ENCODE peak calls at places on chromosomes 6 and 20, in five cellular contexts. V, Y, O, R and A are unnamed samples.

GRCh38 chr20:34222208-34222607 is 19.0 kb upstream of the ASIP start:
- DNase-seq in V (peak; percentile 98), Y (no peak), O (no peak), R (no peak), A (no peak)

GRCh38 chr6:52407467-52407866 is 12.7 kb upstream of the EFHC1 start:
- DNase-seq in V (peak; percentile 61), Y (no peak), O (no peak), R (no peak), A (no peak)

GRCh38 chr6:31559958-31560696 is 12.0 kb upstream of the LTA start:
- DNase-seq in V (peak; percentile 52), Y (no peak), O (no peak), R (no peak), A (peak; percentile 76)

GRCh38 chr6:14542670-14543366 is 425.2 kb downstream of the CD83 start:
- DNase-seq in V (peak; percentile 96), Y (no peak), O (no peak), R (no peak), A (no peak)

GRCh38 chr20:13681248-13682125 is 42.8 kb upstream of the TASP1 start:
- DNase-seq in V (no peak), Y (no peak), O (no peak), R (no peak), A (no peak)

GRCh38 chr6:141035312-141036058 is 1097.2 kb upstream of the GJE1 start:
- DNase-seq in V (no peak), Y (no peak), O (no peak), R (no peak), A (no peak)

GRCh38 chr6:45665859-45666258 is 288.1 kb upstream of the SUPT3H start:
- DNase-seq in V (no peak), Y (no peak), O (no peak), R (no peak), A (no peak)

GRCh38 chr6:107495196-107495643 is 5.3 kb downstream of the SOBP start:
- DNase-seq in V (peak; percentile 78), Y (no peak), O (no peak), R (no peak), A (peak; percentile 40)

GRCh38 chr6:42726485-42727083 is 4.2 kb upstream of the PRPH2 start:
- DNase-seq in V (peak; percentile 91), Y (peak; percentile 75), O (peak; percentile 20), R (peak; percentile 81), A (peak; percentile 93)

GRCh38 chr6:73746776-73747175 is 50.8 kb downstream of the CD109 start:
- DNase-seq in V (peak; percentile 52), Y (no peak), O (no peak), R (no peak), A (no peak)

GRCh38 chr20:59403261-59403961 is 103.0 kb downstream of the EDN3 start:
- DNase-seq in V (no peak), Y (peak; percentile 72), O (no peak), R (peak; percentile 53), A (peak; percentile 73)

GRCh38 chr6:170257376-170257775 is 33.5 kb downstream of the DLL1 start:
- DNase-seq in V (no peak), Y (peak; percentile 38), O (no peak), R (no peak), A (no peak)

GRCh38 chr20:17023811-17024210 is 203.0 kb upstream of the PCSK2 start:
- DNase-seq in V (peak; percentile 28), Y (no peak), O (no peak), R (no peak), A (no peak)

GRCh38 chr20:17525650-17526049 is 5.5 kb downstream of the BFSP1 start:
- DNase-seq in V (no peak), Y (no peak), O (no peak), R (peak; percentile 32), A (no peak)

GRCh38 chr6:47146426-47147174 is 104.5 kb upstream of the ADGRF1 start:
- DNase-seq in V (peak; percentile 43), Y (no peak), O (no peak), R (no peak), A (no peak)

GRCh38 chr20:51447097-51447764 is 95.3 kb downstream of the NFATC2 start:
- DNase-seq in V (peak; percentile 98), Y (peak; percentile 85), O (no peak), R (no peak), A (no peak)

GRCh38 chr6:89984926-89985743 is 90.9 kb downstream of the GJA10 start:
- DNase-seq in V (peak; percentile 76), Y (peak; percentile 66), O (no peak), R (no peak), A (peak; percentile 41)

GRCh38 chr6:160767019-160767646 is 65.1 kb downstream of the PLG start:
- DNase-seq in V (no peak), Y (peak; percentile 67), O (no peak), R (peak; percentile 74), A (peak; percentile 70)

GRCh38 chr6:15232836-15233510 is 12.9 kb upstream of the JARID2 start:
- DNase-seq in V (no peak), Y (no peak), O (no peak), R (no peak), A (no peak)

GRCh38 chr20:12354725-12355124 is 437.0 kb downstream of the BTBD3 start:
- DNase-seq in V (no peak), Y (no peak), O (no peak), R (no peak), A (no peak)

GRCh38 chr6:25017486-25017885 is 81.7 kb upstream of the RIPOR2 start:
- DNase-seq in V (no peak), Y (no peak), O (no peak), R (no peak), A (no peak)

GRCh38 chr6:56076033-56076432 is 171.3 kb downstream of the COL21A1 start:
- DNase-seq in V (no peak), Y (no peak), O (no peak), R (no peak), A (no peak)

GRCh38 chr20:59145926-59146800 is 17.5 kb upstream of the ZNF831 start:
- DNase-seq in V (no peak), Y (no peak), O (no peak), R (no peak), A (no peak)

GRCh38 chr20:34675561-34675960 is 1.3 kb downstream of the PIGU start:
- DNase-seq in V (no peak), Y (no peak), O (no peak), R (no peak), A (no peak)

GRCh38 chr6:7640607-7641577 is 50.9 kb downstream of the SNRNP48 start:
- DNase-seq in V (peak; percentile 87), Y (no peak), O (no peak), R (no peak), A (no peak)

GRCh38 chr6:93701526-93701925 is 282.2 kb upstream of the EPHA7 start:
- DNase-seq in V (no peak), Y (no peak), O (no peak), R (no peak), A (no peak)

GRCh38 chr20:414161-414560 is 6.1 kb downstream of the RBCK1 start:
- DNase-seq in V (no peak), Y (no peak), O (no peak), R (no peak), A (no peak)

GRCh38 chr20:417801-418342 is 9.8 kb downstream of the RBCK1 start:
- DNase-seq in V (no peak), Y (no peak), O (no peak), R (no peak), A (peak; percentile 85)

GRCh38 chr20:416950-417800 is 9.1 kb downstream of the RBCK1 start:
- DNase-seq in V (no peak), Y (no peak), O (no peak), R (no peak), A (peak; percentile 82)

GRCh38 chr20:418858-419365 is 10.8 kb downstream of the RBCK1 start:
- DNase-seq in V (no peak), Y (no peak), O (no peak), R (no peak), A (no peak)

DNA sequence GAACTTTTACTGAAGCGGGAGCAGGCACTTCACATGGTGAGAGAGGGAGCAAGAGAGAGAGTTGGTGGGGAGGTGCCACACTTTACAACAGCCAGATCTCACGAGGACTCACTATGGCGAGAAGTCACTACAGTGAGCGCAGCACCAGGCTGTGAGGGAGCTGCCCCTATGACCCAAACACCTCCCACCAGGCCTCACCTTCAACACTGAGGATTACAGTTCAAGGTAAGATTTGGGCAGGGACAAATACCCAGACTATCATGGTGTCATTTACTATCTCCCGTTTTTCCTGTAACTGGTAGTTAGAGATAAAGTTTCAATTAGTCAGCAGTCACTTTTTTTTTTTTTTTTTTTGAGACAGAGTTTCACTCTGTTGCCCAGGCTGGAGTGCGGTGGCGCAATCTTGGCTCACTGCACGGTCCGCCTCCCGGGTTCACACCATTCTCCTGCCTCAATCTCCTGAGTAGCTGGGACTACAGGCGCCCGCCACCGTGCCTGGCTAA is 7.8 kb downstream of the RBCK1 start:
- DNase-seq in V (no peak), Y (no peak), O (no peak), R (no peak), A (peak; percentile 77)
- TF ChIP-seq POLR2A in V (no peak), Y (no peak), O (no peak), R (no peak), A (no peak)

GRCh38 chr20:23046431-23046830 is 3.0 kb downstream of the THBD start:
- DNase-seq in V (no peak), Y (no peak), O (no peak), R (no peak), A (no peak)
- H3K27me3 ChIP-seq in V (peaks cover 71% of the 10 kb centered on the region), Y (peaks cover 29% of the 10 kb centered on the region), O (peaks cover 77% of the 10 kb centered on the region), R (peaks cover 6% of the 10 kb centered on the region), A (peaks cover 17% of the 10 kb centered on the region)

GRCh38 chr20:43398676-43399324 is 58.9 kb upstream of the SRSF6 start:
- DNase-seq in V (no peak), Y (no peak), O (no peak), R (no peak), A (no peak)
- H3K27ac ChIP-seq in V (no peak overlapping the region), Y (no peak overlapping the region), O (no peak overlapping the region), R (no peak overlapping the region), A (no peak overlapping the region)

GRCh38 chr6:127791779-127792528 is 108.9 kb downstream of the THEMIS start:
- DNase-seq in V (no peak), Y (no peak), O (no peak), R (no peak), A (no peak)

GRCh38 chr6:127793396-127793795 is 107.5 kb downstream of the THEMIS start:
- DNase-seq in V (no peak), Y (no peak), O (no peak), R (no peak), A (no peak)

GRCh38 chr6:127792616-127793015 is 108.2 kb downstream of the THEMIS start:
- DNase-seq in V (no peak), Y (no peak), O (no peak), R (no peak), A (no peak)

GRCh38 chr6:127794405-127794804 is 106.5 kb downstream of the THEMIS start:
- DNase-seq in V (no peak), Y (no peak), O (no peak), R (no peak), A (no peak)

DNA sequence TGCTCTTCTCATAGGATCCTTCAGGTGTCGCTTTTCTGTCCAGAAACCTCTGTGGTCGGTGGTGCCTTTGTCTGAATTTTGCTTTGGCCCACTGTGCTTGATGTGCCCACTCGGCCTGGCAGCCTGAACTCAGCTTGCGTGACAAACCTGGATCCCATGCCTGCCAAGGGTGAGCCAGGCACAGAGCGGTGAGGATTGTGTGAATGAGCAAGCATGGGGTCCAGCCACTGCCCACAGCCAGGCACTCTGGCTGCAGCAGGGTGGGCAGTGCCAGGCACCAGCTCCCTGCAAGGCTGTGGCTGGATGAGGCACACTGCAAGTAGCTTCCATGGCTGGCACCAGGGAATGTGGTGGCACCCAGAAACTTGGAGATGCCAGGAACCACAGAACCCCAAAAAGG is 110.3 kb downstream of the THEMIS start:
- DNase-seq in V (no peak), Y (no peak), O (no peak), R (no peak), A (no peak)
- TF ChIP-seq POLR2A in V (no peak), Y (no peak), O (no peak), R (no peak), A (no peak)